ENCODE peak calls at places on chromosome 1, in four cellular contexts. E, L, B and N are unnamed samples.
A peak's percentile ranks its signal among the peaks of the same experiment; 100 is the strongest.

GRCh38 chr1:228417471-228418203 is 976 bp upstream of the TRIM17 start:
- DNase-seq in E (no peak), B (no peak), L (no peak), N (no peak)

GRCh38 chr1:115183158-115183557 is 93.9 kb upstream of the TSPAN2 start:
- DNase-seq in L (no peak), B (no peak), E (no peak), N (no peak)

GRCh38 chr1:112878321-112878720 is 77.7 kb downstream of the SLC16A1 start:
- DNase-seq in B (no peak), L (no peak), E (no peak), N (no peak)

GRCh38 chr1:245156736-245157505 is 2.1 kb downstream of the KIF26B start:
- DNase-seq in E (peak; percentile 12), L (no peak), B (no peak), N (peak; percentile 35)

GRCh38 chr1:147618077-147618569 is 52.2 kb downstream of the ACP6 start:
- DNase-seq in L (no peak), E (peak; percentile 24), B (no peak), N (no peak)

GRCh38 chr1:54768093-54768492 is 3.8 kb upstream of the PARS2 start:
- DNase-seq in B (no peak), E (peak; percentile 13), L (no peak), N (no peak)

GRCh38 chr1:55039342-55040082 is at the start of gene PCSK9:
- DNase-seq in L (no peak), E (no peak), B (no peak), N (no peak)

GRCh38 chr1:64212023-64212422 is 8.6 kb downstream of the UBE2U start:
- DNase-seq in L (no peak), B (no peak), E (peak; percentile 91), N (no peak)

GRCh38 chr1:93591291-93591832 is 90.3 kb downstream of the BCAR3 start:
- DNase-seq in B (no peak), E (no peak), L (no peak), N (no peak)

GRCh38 chr1:49060766-49061165 is 284.1 kb upstream of the BEND5 start:
- DNase-seq in E (no peak), B (no peak), L (no peak), N (no peak)

GRCh38 chr1:116763116-116763786 is 9.0 kb downstream of the CD2 start:
- DNase-seq in L (no peak), B (no peak), E (no peak), N (no peak)

GRCh38 chr1:207876129-207876528 is 34.8 kb downstream of the CD34 start:
- DNase-seq in B (no peak), E (no peak), L (no peak), N (no peak)

GRCh38 chr1:117796226-117796625 is 133.2 kb downstream of the GDAP2 start:
- DNase-seq in B (no peak), L (no peak), E (peak; percentile 56), N (no peak)

GRCh38 chr1:8764301-8764937 is 53.0 kb downstream of the RERE start:
- DNase-seq in B (no peak), E (no peak), L (no peak), N (peak; percentile 39)

GRCh38 chr1:184558691-184559090 is 171.9 kb downstream of the C1orf21 start:
- DNase-seq in B (no peak), E (no peak), L (no peak), N (no peak)

GRCh38 chr1:184555665-184556641 is 169.1 kb downstream of the C1orf21 start:
- DNase-seq in B (no peak), E (no peak), L (no peak), N (no peak)

GRCh38 chr1:184557423-184558347 is 170.9 kb downstream of the C1orf21 start:
- DNase-seq in E (no peak), B (no peak), L (no peak), N (no peak)

GRCh38 chr1:184559117-184559713 is 172.4 kb downstream of the C1orf21 start:
- DNase-seq in E (no peak), B (no peak), L (no peak), N (no peak)

GRCh38 chr1:184556665-184557064 is 169.8 kb downstream of the C1orf21 start:
- DNase-seq in B (no peak), L (no peak), E (no peak), N (no peak)
- TF ChIP-seq CTCF in B (no peak), L (no peak), E (no peak), N (no peak)

DNA sequence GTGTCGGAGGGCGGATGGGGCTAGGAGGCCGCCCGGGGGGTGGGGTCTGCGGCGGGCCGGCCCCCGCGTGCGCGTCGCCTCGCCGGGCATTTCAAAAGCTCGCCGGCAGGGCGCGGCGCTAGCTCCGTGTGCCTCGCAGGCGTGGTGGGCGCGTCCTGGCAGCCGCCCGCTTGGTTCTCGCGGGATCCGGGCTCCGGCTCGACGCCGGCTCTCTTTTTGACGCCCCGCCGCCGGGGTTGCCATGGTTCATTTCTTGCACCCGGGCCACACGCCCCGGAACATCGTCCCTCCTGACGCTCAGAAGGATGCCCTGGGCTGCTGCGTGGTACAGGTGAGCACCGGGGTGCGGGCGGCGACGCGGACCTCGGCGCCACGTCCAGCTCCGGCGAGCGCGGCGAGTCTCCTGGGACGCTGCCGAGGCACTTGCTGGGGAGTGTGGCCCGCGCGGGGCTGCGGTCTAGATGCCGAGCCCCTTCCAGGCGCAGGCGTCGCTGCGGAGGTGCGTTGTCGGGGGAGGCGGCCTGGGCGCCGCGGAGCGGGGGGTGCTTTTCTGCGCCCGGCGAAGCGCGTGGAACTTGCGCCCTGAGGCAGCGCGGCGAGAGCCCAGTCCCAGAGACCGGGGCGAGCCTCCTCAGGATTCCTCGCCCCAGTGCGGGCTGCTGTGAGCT is at the start of gene ZYG11A:
- DNase-seq in E (peak; percentile 77), L (peak; percentile 36), B (no peak), N (peak; percentile 95)
- TF ChIP-seq CTCF in E (peak; percentile 44), L (peak; percentile 42), B (peak; percentile 28), N (peak; percentile 35)

DNA sequence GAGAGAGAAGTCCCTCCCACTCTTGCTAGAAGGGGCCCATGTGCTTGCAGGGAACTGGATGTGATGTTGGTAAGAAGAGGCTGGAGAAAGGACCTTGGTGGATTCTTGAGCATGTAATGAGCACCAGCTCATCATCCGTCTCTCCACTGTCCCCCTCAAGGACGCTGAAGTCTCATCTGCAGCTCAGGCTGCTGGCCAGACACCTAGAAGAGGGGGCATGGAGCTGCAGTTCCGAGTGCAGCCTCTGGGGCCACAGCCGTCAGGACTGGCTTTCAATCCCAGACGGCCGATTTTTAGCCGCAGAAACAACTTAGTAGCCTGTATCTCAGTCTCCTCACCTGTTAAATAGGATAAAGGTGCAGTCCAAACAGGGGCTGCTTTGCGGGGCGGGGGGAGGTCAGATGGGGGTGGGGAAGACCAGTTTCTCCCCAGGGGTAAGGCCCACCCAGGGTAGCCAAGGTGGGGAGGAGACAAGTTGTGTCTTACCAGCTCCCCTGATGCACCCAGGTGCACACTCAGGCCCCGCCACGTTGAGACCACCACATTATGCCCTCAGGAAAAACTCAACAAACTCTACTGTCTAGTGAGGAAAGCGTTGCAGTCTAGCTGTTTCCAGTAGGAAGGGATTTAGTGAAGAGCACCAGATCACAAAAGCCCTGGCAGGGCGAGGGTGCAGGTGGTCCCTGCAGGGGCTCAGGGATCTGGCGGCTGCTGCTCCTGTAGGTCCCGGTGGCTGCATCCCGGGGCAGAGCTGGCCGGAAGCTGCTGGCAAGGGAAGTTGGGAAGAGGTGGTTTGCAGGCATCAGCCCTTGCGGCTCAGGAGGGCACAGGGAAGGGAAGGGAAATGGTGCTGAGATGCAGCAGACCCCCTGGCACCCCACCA is 29.5 kb downstream of the LDLRAP1 start:
- DNase-seq in L (no peak), E (peak; percentile 42), B (no peak), N (peak; percentile 77)
- TF ChIP-seq CTCF in L (peak; percentile 48), E (peak; percentile 63), B (peak; percentile 45), N (peak; percentile 50)

DNA sequence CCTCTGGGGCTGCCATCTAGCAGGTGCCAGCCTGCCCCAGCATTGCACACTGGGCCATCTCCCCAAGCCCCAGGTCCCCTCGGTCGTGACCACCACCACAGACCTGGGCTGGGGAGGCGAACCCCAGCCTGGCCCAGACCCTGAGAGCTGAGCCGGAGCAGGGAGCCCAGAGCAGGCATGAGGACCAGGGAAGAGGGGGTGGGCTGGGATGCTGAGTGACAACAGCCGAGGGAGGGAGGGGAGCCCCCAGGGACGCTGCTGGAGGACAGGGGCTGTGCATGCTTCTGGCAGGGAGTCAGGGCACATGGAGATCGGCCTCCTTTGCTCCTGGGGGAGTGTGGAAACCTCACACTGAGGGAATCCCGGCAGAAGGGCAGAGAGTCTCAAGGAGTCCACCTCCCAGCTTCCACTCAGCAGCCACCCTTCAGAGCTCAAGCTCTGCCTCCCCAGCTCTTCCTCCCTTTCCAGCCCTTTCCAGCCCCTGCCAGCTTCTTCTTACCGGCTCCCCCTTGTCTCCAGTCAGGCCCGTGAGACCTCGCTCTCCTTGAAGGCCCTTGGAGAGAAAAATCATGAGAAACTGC is 23.7 kb upstream of the PEF1 start:
- DNase-seq in L (no peak), B (no peak), E (no peak), N (no peak)
- TF ChIP-seq CTCF in L (no peak), B (no peak), E (no peak), N (no peak)

GRCh38 chr1:30846587-30846986 is 62.0 kb downstream of the SDC3 start:
- DNase-seq in E (no peak), B (no peak), L (no peak), N (no peak)

GRCh38 chr1:30850607-30851006 is 58.0 kb downstream of the SDC3 start:
- DNase-seq in B (no peak), E (no peak), L (no peak), N (no peak)

GRCh38 chr1:30845891-30846290 is 62.7 kb downstream of the SDC3 start:
- DNase-seq in B (no peak), E (no peak), L (no peak), N (no peak)

GRCh38 chr1:30847358-30847972 is 61.1 kb downstream of the SDC3 start:
- DNase-seq in L (no peak), B (peak; percentile 66), E (peak; percentile 79), N (no peak)

DNA sequence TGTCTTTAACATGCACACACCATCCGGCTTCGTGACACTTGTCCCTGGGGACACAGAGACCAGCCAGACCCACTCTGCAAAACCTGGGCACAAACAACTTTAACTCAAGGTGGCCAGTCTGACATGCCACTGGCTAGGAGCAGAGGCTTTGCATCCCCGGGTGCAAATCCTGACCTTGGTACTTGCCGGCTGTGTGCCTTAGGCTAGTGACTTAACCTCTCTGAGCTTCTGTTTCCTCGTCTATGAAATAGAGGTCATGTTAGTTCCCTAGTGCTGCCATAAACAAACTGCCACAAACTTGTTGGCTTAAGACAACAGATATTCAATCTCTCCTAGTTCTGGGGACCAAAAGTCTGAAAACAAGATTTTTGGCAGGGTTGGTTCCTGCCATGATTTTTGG is 60.4 kb downstream of the SDC3 start:
- DNase-seq in B (no peak), E (no peak), L (no peak), N (no peak)
- TF ChIP-seq CTCF in B (no peak), E (no peak), L (no peak), N (no peak)

DNA sequence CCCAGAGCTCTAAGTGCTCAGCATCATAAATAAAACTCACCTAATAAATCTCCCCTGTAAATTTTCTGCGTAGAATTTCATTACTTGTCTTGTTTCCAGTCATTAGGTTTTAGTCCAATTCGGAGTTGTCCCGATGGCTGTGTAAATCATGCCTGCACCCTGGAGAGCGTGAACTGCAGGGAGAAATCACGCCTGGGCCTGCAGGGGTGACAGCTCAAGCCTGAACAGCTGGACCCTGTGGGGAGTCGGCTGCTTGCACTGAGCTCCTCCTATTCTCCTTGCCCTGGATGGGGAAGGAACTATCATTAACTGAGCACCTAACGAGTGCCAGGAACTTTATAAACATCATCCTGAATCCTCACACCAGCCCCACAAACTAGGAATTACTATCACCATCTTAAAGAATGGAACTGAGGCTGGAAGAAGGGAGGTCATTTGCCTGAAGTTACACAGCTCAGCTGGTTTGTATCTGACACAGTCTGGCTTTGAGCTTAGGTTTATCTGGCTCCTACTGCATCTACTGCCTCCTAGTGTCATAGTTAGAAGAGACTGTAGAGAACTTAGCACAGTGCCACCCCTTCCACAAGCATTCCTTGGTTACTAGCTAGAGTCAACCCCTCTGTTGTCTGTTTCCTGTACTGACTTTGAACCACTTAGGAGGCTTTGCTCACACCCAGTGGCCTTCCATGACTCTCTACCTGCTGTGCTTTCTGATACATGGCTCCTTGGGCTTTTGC is 25.1 kb upstream of the POU3F1 start:
- DNase-seq in L (peak; percentile 36), B (no peak), E (peak; percentile 55), N (peak; percentile 74)
- TF ChIP-seq CTCF in L (no peak), B (no peak), E (peak; percentile 52), N (peak; percentile 61)